ENCODE peak calls at places on chromosomes 5 and 9, in four cellular contexts. S, A, N and X are unnamed samples.

GRCh38 chr5:179820127-179820482 is 600 bp upstream of the SQSTM1 start:
- DNase-seq in A (no peak), S (no peak), N (no peak), X (no peak)

GRCh38 chr5:84715087-84715486 is 330.4 kb upstream of the EDIL3 start:
- DNase-seq in S (no peak), A (no peak), N (no peak), X (no peak)

GRCh38 chr9:68560131-68560844 is 19.6 kb upstream of the TMEM252 start:
- DNase-seq in A (peak; percentile 54), S (no peak), N (peak; percentile 29), X (peak; percentile 46)

GRCh38 chr9:20551236-20551635 is 71.1 kb downstream of the MLLT3 start:
- DNase-seq in A (no peak), N (peak; percentile 24), S (no peak), X (no peak)

GRCh38 chr5:127053049-127053448 is 20.3 kb downstream of the C5orf63 start:
- DNase-seq in A (no peak), S (no peak), N (no peak), X (no peak)

GRCh38 chr9:5509573-5509972 is 758 bp upstream of the PDCD1LG2 start:
- DNase-seq in A (no peak), N (no peak), S (no peak), X (no peak)

GRCh38 chr9:6978591-6978990 is 220.8 kb downstream of the KDM4C start:
- DNase-seq in N (no peak), A (no peak), S (no peak), X (no peak)

GRCh38 chr9:38074441-38074943 is 5.5 kb upstream of the SHB start:
- DNase-seq in A (no peak), N (peak; percentile 72), S (no peak), X (no peak)

GRCh38 chr5:124453221-124454032 is 293.0 kb downstream of the ZNF608 start:
- DNase-seq in N (no peak), S (peak; percentile 83), A (no peak), X (no peak)

GRCh38 chr9:125074976-125075375 is 68.4 kb downstream of the SCAI start:
- DNase-seq in N (no peak), S (no peak), A (no peak), X (no peak)

GRCh38 chr5:54761213-54761701 is 224.1 kb downstream of the ESM1 start:
- DNase-seq in S (no peak), A (no peak), N (no peak), X (no peak)

GRCh38 chr5:162214551-162214950 is 147.0 kb downstream of the GABRG2 start:
- DNase-seq in S (no peak), N (no peak), A (no peak), X (no peak)

GRCh38 chr5:150149618-150150017 is 6.0 kb downstream of the PDGFRB start:
- DNase-seq in S (no peak), A (no peak), N (no peak), X (no peak)

GRCh38 chr9:89525673-89526374 is 27.9 kb upstream of the SEMA4D start:
- DNase-seq in N (no peak), S (no peak), A (no peak), X (no peak)

GRCh38 chr9:114694719-114695269 is 12.8 kb upstream of the TEX48 start:
- DNase-seq in N (no peak), A (no peak), S (peak; percentile 60), X (no peak)

GRCh38 chr5:179836225-179837019 is 15.7 kb downstream of the SQSTM1 start:
- DNase-seq in A (no peak), N (no peak), S (no peak), X (no peak)

GRCh38 chr5:34609951-34610431 is 46.1 kb upstream of the RAI14 start:
- DNase-seq in A (no peak), S (no peak), N (no peak), X (no peak)

GRCh38 chr5:177300236-177300880 is 3.2 kb downstream of the RAB24 start:
- DNase-seq in A (no peak), S (peak; percentile 77), N (no peak), X (no peak)

GRCh38 chr5:1028481-1029269 is 20.1 kb downstream of the NKD2 start:
- DNase-seq in A (no peak), N (no peak), S (no peak), X (no peak)

GRCh38 chr5:159874308-159874707 is 42.0 kb upstream of the ADRA1B start:
- DNase-seq in A (no peak), S (no peak), N (no peak), X (no peak)

GRCh38 chr5:38715671-38716070 is 130.1 kb upstream of the OSMR start:
- DNase-seq in S (no peak), N (peak; percentile 14), A (no peak), X (no peak)

GRCh38 chr5:1411099-1411498 is 34.1 kb downstream of the SLC6A3 start:
- DNase-seq in N (no peak), S (no peak), A (no peak), X (no peak)

GRCh38 chr9:136903041-136903554 is 16.8 kb downstream of the TRAF2 start:
- DNase-seq in N (no peak), S (no peak), A (no peak), X (no peak)

GRCh38 chr5:89337-90286 is 2.4 kb upstream of the PLEKHG4B start:
- DNase-seq in N (no peak), S (no peak), A (no peak), X (no peak)

GRCh38 chr9:109520475-109521132 is 22.5 kb upstream of the PTPN3 start:
- DNase-seq in N (peak; percentile 69), A (peak; percentile 43), S (peak; percentile 27), X (peak; percentile 80)

GRCh38 chr9:80619356-80619755 is 1047.6 kb downstream of the TLE4 start:
- DNase-seq in S (no peak), N (no peak), A (no peak), X (no peak)

GRCh38 chr5:94094793-94095441 is 353.5 kb upstream of the POU5F2 start:
- DNase-seq in A (no peak), S (no peak), N (no peak), X (no peak)

GRCh38 chr5:36696059-36696673 is 89.8 kb downstream of the SLC1A3 start:
- DNase-seq in N (peak; percentile 26), A (no peak), S (no peak), X (peak; percentile 42)

GRCh38 chr9:136629879-136630661 is 32.6 kb upstream of the EGFL7 start:
- DNase-seq in N (peak; percentile 39), A (peak; percentile 36), S (no peak), X (peak; percentile 61)

DNA sequence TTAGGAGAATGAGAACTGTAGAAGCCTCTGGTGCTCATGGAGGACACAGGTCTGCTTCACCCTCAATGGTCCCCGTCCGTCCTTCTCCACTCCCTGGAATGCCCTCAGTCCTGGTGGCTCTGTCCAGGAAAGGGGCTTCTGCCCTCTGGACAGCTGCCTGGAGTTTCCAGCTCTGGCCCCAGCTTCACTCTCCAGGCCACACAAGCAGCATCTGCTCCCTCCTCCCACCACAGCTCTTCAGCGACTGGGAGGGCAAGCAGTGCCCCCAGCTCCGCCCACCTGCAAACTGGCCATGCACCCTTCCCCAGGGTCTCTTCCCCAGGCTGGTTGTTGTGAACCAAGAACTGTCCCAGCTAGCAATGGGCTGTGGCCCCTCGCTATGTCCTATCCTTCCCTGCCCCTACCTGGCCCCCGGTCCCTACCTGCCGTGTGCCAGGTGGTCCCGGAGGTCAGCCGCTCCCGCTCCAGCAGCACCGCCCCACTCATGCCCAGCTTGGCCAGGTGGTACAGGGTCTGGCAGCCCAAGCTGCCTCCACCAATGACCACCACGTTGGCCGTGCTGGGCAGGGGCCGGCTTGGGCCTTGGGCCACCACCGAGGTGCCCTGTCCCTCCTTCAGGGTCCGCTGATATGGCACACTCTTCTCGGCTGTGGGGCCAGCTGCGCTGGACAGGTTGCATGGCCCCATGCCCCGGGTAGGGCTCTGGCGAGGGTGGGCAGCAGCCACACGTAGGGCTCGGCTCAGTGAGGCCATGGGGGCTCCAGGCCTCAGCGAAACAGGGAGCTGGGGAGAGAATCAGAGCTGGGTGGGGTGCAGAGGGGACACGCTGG is 4.5 kb downstream of the SARDH start:
- DNase-seq in S (no peak), A (no peak), N (no peak), X (no peak)
- H3K4me1 ChIP-seq in S (no peaks in the 10 kb centered on the region), A (peaks cover 16% of the 10 kb centered on the region), N (peaks cover 17% of the 10 kb centered on the region), X (peaks cover 21% of the 10 kb centered on the region)

DNA sequence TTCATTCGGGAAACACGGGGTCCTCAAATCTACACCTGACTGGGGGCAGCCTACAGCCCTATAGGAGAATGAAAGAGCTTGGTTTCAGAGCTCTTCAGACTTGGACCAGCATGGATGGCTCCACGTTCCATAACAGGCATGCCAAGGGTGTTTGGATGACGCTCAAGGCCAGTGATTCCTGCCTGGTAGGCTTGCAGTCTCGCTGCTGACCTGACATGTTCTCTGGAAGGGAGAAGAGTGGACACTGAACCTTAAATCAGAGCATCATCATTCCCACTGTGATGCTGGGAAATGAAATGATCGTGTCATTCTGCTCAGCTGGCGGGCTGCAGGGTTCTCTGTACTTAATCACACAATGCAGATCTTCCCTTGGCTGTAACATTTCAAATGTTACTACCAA is 57.1 kb downstream of the CFAP90 start:
- DNase-seq in S (no peak), A (no peak), N (no peak), X (no peak)
- H3K27me3 ChIP-seq in S (no peaks in the 10 kb centered on the region), A (no peaks in the 10 kb centered on the region), N (peaks cover 7% of the 10 kb centered on the region), X (no peaks in the 10 kb centered on the region)

GRCh38 chr5:138685052-138685755 is 68.0 kb upstream of the CTNNA1 start:
- DNase-seq in N (no peak), A (no peak), S (no peak), X (no peak)
- TF ChIP-seq SUZ12 in N (no peak), A (no peak), S (no peak), X (no peak)

GRCh38 chr5:14174235-14174636 is 31.1 kb downstream of the TRIO start:
- DNase-seq in S (peak; percentile 63), N (no peak), A (no peak), X (no peak)
- H3K4me1 ChIP-seq in S (peaks cover 57% of the 10 kb centered on the region), N (peaks cover 96% of the 10 kb centered on the region), A (peaks cover 15% of the 10 kb centered on the region), X (peaks cover 6% of the 10 kb centered on the region)

DNA sequence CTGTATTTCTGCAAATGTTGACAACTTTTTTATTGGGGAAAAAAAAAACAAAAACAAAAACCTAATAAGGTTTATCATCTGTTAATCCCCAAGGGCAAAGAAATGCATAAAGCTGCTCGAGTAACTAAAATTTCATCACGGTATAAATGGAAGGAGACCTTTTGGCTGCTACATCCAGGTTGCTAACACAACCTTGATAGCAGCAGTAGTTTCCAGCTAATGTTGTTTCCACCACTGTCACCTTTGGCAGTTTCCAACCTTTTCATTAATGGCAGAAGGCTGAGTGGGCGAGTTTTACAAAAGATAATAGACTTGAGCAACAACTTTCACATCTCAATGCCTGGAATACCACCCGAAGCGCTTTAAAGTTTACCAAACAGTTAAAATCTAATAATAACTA is 8.5 kb downstream of the PAIP1 start:
- DNase-seq in A (no peak), N (no peak), S (no peak), X (no peak)
- H3K27me3 ChIP-seq in A (no peaks in the 10 kb centered on the region), N (no peaks in the 10 kb centered on the region), S (no peaks in the 10 kb centered on the region), X (no peaks in the 10 kb centered on the region)

DNA sequence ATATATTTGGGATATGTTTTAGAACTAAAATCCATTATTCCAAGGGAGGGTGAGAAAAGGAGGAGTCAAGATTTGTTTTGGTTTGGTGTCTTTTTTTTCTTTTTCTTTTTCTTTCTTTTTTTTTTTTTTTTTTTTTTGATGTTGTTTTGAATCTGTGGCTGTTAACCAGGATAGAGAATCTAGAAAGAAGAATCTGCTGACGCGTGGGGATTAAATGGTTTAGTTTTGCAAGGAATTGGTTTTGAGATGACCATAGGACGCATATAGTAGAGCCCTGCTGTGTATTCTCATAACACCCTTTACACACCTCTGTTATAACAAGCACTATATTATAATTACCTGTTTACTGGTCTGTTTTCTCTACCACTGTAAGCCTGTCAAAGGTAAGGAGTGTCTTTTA is 9.4 kb downstream of the RABGAP1 start:
- DNase-seq in N (no peak), A (no peak), S (no peak), X (no peak)
- TF ChIP-seq SUZ12 in N (no peak), A (no peak), S (no peak), X (no peak)